ENCODE peak calls at places on chromosomes 2 and 18, in eight cellular contexts. O, X, N, Y, C, M, L and F are unnamed samples.

GRCh38 chr2:112727276-112728028 is 6.6 kb downstream of the NT5DC4 start:
- DNase-seq in O (no peak), X (peak; percentile 46), N (no peak), Y (no peak), C (no peak), M (no peak), L (no peak), F (no peak)

GRCh38 chr2:66434679-66435548 is at the start of gene MEIS1:
- DNase-seq in O (peak; percentile 68), X (peak; percentile 95), N (peak; percentile 98), Y (peak; percentile 100), C (peak; percentile 99), M (peak; percentile 97), L (peak; percentile 87), F (peak; percentile 99)

GRCh38 chr2:99112617-99113016 is 28.9 kb upstream of the C2orf15 start:
- DNase-seq in O (no peak), X (no peak), N (no peak), Y (no peak), C (no peak), M (no peak), L (no peak), F (no peak)

GRCh38 chr2:131029812-131030211 is 63.4 kb downstream of the FAM168B start:
- DNase-seq in O (no peak), X (no peak), N (no peak), Y (no peak), C (no peak), M (no peak), L (peak; percentile 29), F (no peak)

GRCh38 chr18:37574113-37574512 is 8.5 kb upstream of the CELF4 start:
- DNase-seq in O (no peak), X (no peak), N (no peak), Y (no peak), C (no peak), M (no peak), L (no peak), F (no peak)

GRCh38 chr2:47155091-47155876 is at the start of gene STPG4:
- DNase-seq in O (no peak), X (no peak), N (no peak), Y (no peak), C (no peak), M (no peak), L (no peak), F (no peak)

GRCh38 chr18:58087928-58088722 is 44.1 kb downstream of the NEDD4L start:
- DNase-seq in O (no peak), X (peak; percentile 83), N (no peak), Y (no peak), C (no peak), M (peak; percentile 96), L (peak; percentile 80), F (peak; percentile 12)

GRCh38 chr2:9498210-9498609 is 23.9 kb downstream of the IAH1 start:
- DNase-seq in O (no peak), X (no peak), N (no peak), Y (peak; percentile 25), C (peak; percentile 49), M (no peak), L (no peak), F (no peak)

GRCh38 chr2:2880938-2881337 is 496.7 kb downstream of the EIPR1 start:
- DNase-seq in O (no peak), X (peak; percentile 14), N (no peak), Y (no peak), C (no peak), M (no peak), L (no peak), F (no peak)

GRCh38 chr18:21820811-21821143 is 80.2 kb downstream of the MIB1 start:
- DNase-seq in O (no peak), X (no peak), N (no peak), Y (no peak), C (no peak), M (no peak), L (no peak), F (no peak)

DNA sequence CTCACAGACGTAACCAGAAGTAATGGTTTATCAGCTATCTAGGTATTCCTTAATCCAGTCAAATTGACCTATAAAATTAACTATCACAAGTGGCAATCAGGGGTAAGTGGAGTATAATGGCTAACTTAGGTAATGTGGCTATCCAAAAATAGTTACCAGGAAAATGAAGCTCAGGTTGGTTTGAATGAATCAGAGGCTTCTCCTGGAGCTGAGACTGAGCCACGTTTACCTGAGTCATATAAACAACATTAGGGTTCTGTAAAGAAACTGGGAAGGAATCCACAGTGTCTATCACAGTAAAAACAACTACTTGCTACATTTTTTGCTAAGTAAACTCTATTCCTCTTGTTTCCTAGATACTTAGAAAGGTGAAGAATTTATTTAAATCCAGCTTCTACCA is 236.0 kb upstream of the SPHKAP start:
- DNase-seq in O (no peak), X (no peak), N (no peak), Y (no peak), C (no peak), M (no peak), L (no peak), F (peak; percentile 21)
- TF ChIP-seq CTCF in O (no peak), X (no peak), N (no peak), Y (no peak), C (no peak), M (no peak), L (no peak), F (no peak)

DNA sequence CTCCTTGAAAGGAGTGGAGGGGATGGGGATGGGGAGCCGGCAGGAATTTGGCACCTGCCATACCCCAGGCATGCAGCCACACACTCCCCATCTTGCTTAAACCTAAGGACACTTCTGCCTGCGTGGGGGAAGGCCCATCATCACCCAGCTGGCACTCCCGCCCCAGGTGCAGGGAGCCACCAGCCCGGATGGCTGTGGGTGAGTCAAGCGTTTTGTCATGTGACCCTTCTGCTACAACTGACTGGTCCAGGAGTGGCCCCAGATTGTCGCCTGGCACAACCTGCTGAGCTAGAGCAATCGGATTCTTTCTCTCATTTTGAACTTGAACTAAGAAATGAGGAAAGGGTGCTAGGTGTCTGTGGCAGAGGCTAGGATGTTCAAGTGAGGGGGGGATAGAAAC is 61.3 kb downstream of the TSN start:
- DNase-seq in O (no peak), X (no peak), N (no peak), Y (no peak), C (no peak), M (no peak), L (no peak), F (no peak)
- TF ChIP-seq CTCF in O (no peak), X (no peak), N (no peak), Y (no peak), C (no peak), M (no peak), L (no peak), F (no peak)

DNA sequence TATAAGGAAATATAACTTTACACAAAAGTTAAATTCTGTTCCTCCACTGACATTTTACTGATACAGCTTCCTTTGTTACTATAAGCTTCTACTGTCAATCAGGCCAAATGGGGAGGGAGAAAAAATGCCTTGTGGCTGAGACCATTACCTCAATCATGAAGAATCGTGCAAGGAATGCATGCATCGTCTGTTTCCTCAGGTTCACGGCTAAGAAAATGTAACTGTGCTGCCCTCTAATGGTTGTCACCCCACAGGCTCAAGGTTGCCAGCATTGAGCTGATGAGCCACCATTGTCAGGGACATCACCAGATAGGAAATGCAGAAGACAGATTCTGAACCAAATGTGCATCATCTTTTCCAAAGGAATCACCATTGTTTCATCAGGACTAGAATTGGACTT is 426.9 kb downstream of the CDH2 start:
- DNase-seq in O (peak; percentile 69), X (peak; percentile 54), N (no peak), Y (peak; percentile 73), C (peak; percentile 48), M (peak; percentile 13), L (no peak), F (peak; percentile 73)
- TF ChIP-seq CTCF in O (peak; percentile 53), X (peak; percentile 78), N (no peak), Y (peak; percentile 79), C (peak; percentile 58), M (peak; percentile 43), L (peak; percentile 34), F (peak; percentile 88)

GRCh38 chr18:59340817-59341216 is 18.2 kb downstream of the LMAN1 start:
- DNase-seq in O (no peak), X (no peak), N (no peak), Y (no peak), C (no peak), M (no peak), L (no peak), F (no peak)

GRCh38 chr18:59344990-59345389 is 14.1 kb downstream of the LMAN1 start:
- DNase-seq in O (no peak), X (no peak), N (no peak), Y (no peak), C (no peak), M (no peak), L (no peak), F (no peak)

GRCh38 chr18:59345556-59345955 is 13.5 kb downstream of the LMAN1 start:
- DNase-seq in O (no peak), X (no peak), N (no peak), Y (no peak), C (peak; percentile 35), M (no peak), L (no peak), F (no peak)

GRCh38 chr18:59343916-59344315 is 15.1 kb downstream of the LMAN1 start:
- DNase-seq in O (no peak), X (no peak), N (no peak), Y (no peak), C (peak; percentile 74), M (no peak), L (no peak), F (no peak)

GRCh38 chr18:59340312-59340711 is 18.8 kb downstream of the LMAN1 start:
- DNase-seq in O (no peak), X (no peak), N (no peak), Y (no peak), C (no peak), M (no peak), L (no peak), F (no peak)
- TF ChIP-seq CTCF in O (no peak), X (no peak), N (no peak), Y (no peak), C (no peak), M (no peak), L (no peak), F (no peak)

DNA sequence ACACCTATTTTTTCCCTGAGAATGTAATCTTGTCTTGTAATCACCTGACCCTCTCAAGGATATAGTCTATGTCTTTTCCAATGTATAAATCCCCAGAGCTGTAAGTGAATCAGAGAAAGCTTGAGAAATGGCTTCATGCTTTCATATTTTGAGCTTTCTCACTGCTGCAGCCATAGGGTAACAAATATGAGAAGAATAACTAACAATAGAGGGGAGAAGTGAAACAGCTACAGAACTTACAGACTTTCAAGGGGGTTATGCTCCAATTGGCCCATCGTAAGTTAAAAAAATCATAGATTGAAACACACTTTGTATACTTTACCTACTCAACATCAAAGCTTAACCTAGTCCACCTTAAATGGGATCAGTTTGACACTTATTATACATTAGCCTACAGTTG is 111.0 kb downstream of the CNTNAP5 start:
- DNase-seq in O (no peak), X (no peak), N (no peak), Y (no peak), C (no peak), M (no peak), L (no peak), F (no peak)
- TF ChIP-seq CTCF in O (no peak), X (no peak), N (no peak), Y (no peak), C (no peak), M (no peak), L (no peak), F (no peak)